ENCODE peak calls at places on chromosome 3, in six cellular contexts. Q is psoas muscle, J is A549, H is heart left ventricle, P is LNCaP clone FGC, W is breast epithelium. I is an unnamed sample.
A peak's percentile ranks its signal among the peaks of the same experiment; 100 is the strongest.

GRCh38 chr3:155420869-155421486 is 127.5 kb upstream of the STRIT1 start:
- DNase-seq in Q (no peak), J (no peak), H (no peak), P (no peak), W (no peak), I (no peak)

GRCh38 chr3:127491909-127492308 is 98.6 kb downstream of the TPRA1 start:
- DNase-seq in Q (no peak), J (no peak), H (no peak), P (no peak), W (no peak), I (no peak)

GRCh38 chr3:143421556-143421955 is 302.0 kb downstream of the CHST2 start:
- DNase-seq in Q (no peak), J (no peak), H (no peak), P (no peak), W (no peak), I (no peak)

GRCh38 chr3:46435327-46435726 is 28.3 kb downstream of the CCRL2 start:
- DNase-seq in Q (no peak), J (no peak), H (no peak), P (no peak), W (no peak), I (no peak)

GRCh38 chr3:53074761-53075742 is 29.2 kb upstream of the SFMBT1 start:
- DNase-seq in Q (no peak), J (no peak), H (no peak), P (no peak), W (no peak), I (no peak)

GRCh38 chr3:101803152-101803782 is 24.3 kb downstream of the NXPE3 start:
- DNase-seq in Q (no peak), J (peak; percentile 76), H (no peak), P (peak; percentile 34), W (no peak), I (peak; percentile 38)

GRCh38 chr3:133829310-133829707 is 23.7 kb downstream of the SRPRB start:
- DNase-seq in Q (no peak), J (no peak), H (no peak), P (no peak), W (no peak), I (no peak)

GRCh38 chr3:169458752-169459151 is 204.8 kb downstream of the MECOM start:
- DNase-seq in Q (no peak), J (no peak), H (no peak), P (no peak), W (no peak), I (no peak)

GRCh38 chr3:52291508-52292181 is 4.0 kb downstream of the GLYCTK start:
- DNase-seq in Q (no peak), J (no peak), H (no peak), P (no peak), W (no peak), I (no peak)

GRCh38 chr3:123817413-123817812 is 66.7 kb downstream of the MYLK start:
- DNase-seq in Q (no peak), J (no peak), H (no peak), P (no peak), W (no peak), I (no peak)

GRCh38 chr3:46030626-46031025 is 3.3 kb upstream of the XCR1 start:
- DNase-seq in Q (no peak), J (no peak), H (no peak), P (no peak), W (no peak), I (no peak)

GRCh38 chr3:113212155-113212844 is 943 bp downstream of the BOC start:
- DNase-seq in Q (peak; percentile 36), J (peak; percentile 10), H (peak; percentile 40), P (no peak), W (no peak), I (no peak)

GRCh38 chr3:124584245-124584551 is 146.1 kb upstream of the UMPS start:
- DNase-seq in Q (no peak), J (no peak), H (no peak), P (no peak), W (no peak), I (no peak)

GRCh38 chr3:157514371-157514919 is 11.2 kb upstream of the VEPH1 start:
- DNase-seq in Q (no peak), J (no peak), H (no peak), P (no peak), W (no peak), I (no peak)

GRCh38 chr3:122085666-122086065 is 30.5 kb downstream of the CD86 start:
- DNase-seq in Q (no peak), J (no peak), H (no peak), P (no peak), W (no peak), I (no peak)

GRCh38 chr3:171088984-171089754 is 62.6 kb upstream of the SLC2A2 start:
- DNase-seq in Q (no peak), J (peak; percentile 3), H (no peak), P (no peak), W (no peak), I (peak; percentile 85)

GRCh38 chr3:78728406-78729145 is 1039.2 kb downstream of the ROBO1 start:
- DNase-seq in Q (peak; percentile 57), J (peak; percentile 21), H (peak; percentile 82), P (peak; percentile 35), W (no peak), I (no peak)

GRCh38 chr3:128463354-128463753 is 3.3 kb downstream of the DNAJB8 start:
- DNase-seq in Q (no peak), J (no peak), H (no peak), P (no peak), W (no peak), I (no peak)

GRCh38 chr3:159882784-159883779 is 105.6 kb upstream of the IL12A start:
- DNase-seq in Q (no peak), J (no peak), H (peak; percentile 32), P (no peak), W (no peak), I (peak; percentile 65)

GRCh38 chr3:150912501-150912900 is 7.3 kb upstream of the MINDY4B start:
- DNase-seq in Q (no peak), J (no peak), H (no peak), P (no peak), W (no peak), I (no peak)

GRCh38 chr3:105166893-105167292 is 199.8 kb upstream of the ALCAM start:
- DNase-seq in Q (no peak), J (no peak), H (no peak), P (no peak), W (no peak), I (no peak)

GRCh38 chr3:4290272-4290893 is 12.8 kb upstream of the SETMAR start:
- DNase-seq in Q (no peak), J (peak; percentile 48), H (no peak), P (no peak), W (no peak), I (peak; percentile 54)

GRCh38 chr3:186427627-186428026 is 65.6 kb upstream of the DGKG start:
- DNase-seq in Q (no peak), J (no peak), H (peak; percentile 69), P (no peak), W (no peak), I (peak; percentile 78)

GRCh38 chr3:186432944-186433732 is 71.1 kb upstream of the DGKG start:
- DNase-seq in Q (no peak), J (no peak), H (no peak), P (no peak), W (no peak), I (no peak)

GRCh38 chr3:186432189-186432588 is 70.2 kb upstream of the DGKG start:
- DNase-seq in Q (no peak), J (no peak), H (no peak), P (no peak), W (no peak), I (no peak)
- H3K4me3 ChIP-seq in Q (no peak overlapping the region), J (no peak overlapping the region), H (no peak overlapping the region), P (no peak overlapping the region), W (no peak overlapping the region), I (no peak overlapping the region)

GRCh38 chr3:136074546-136074945 is 109.0 kb downstream of the PPP2R3A start:
- DNase-seq in Q (no peak), J (peak; percentile 15), H (no peak), P (no peak), W (no peak), I (no peak)

GRCh38 chr3:136075816-136076215 is 110.3 kb downstream of the PPP2R3A start:
- DNase-seq in Q (no peak), J (no peak), H (no peak), P (no peak), W (no peak), I (no peak)

GRCh38 chr3:136075218-136075808 is 109.8 kb downstream of the PPP2R3A start:
- DNase-seq in Q (peak; percentile 57), J (peak; percentile 70), H (peak; percentile 68), P (peak; percentile 54), W (peak; percentile 47), I (peak; percentile 76)

DNA sequence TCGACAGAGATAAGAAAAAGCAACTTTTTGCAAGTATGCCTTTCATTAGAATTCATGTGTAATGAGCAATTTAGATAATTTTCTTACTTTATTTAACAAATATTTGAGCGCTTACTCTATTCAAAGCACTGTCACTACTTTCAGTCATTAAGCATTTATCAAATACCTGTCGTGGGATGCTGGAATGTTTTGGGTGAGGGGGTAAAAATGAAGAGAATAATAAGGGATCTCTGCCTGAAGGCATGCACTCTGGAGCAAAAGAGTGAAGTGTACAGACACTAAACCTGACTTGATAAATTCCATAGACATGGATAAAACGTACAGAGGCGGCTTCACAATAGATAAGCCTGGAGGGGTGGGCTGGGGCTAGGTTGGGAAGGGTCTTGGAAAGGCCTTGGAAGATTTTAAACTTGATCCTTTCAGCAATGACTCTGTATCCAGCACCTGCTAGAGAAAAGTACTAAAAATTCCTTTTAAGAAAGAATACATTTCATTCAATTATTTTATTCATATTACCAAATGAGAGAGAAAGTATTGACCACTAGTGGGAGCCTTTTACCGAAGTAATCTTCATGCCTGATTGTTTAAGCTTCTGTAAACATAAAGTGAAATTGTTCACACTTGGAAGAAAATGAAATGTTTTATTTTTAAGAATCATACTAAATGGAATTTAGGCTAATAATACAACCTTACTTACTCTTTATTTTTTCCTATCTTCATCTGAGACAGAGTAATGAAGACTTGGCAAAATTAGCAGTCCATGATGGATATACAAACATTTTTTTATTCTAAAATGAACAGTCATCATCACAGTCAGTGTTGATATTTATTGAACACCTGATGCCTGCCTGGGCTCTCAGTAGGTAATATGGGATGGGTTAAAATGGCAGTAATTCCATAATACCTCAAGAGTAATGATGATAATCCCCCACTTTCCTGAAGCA is 113.2 kb downstream of the PPP2R3A start:
- DNase-seq in Q (no peak), J (peak; percentile 22), H (no peak), P (no peak), W (no peak), I (no peak)
- TF ChIP-seq CTCF in Q (peak; percentile 65), J (peak; percentile 68), H (peak; percentile 76), P (peak; percentile 55), W (no peak), I (peak; percentile 56)

GRCh38 chr3:37287776-37288175 is 113.4 kb upstream of the LRRFIP2 start:
- DNase-seq in Q (no peak), J (no peak), H (no peak), P (no peak), W (no peak), I (no peak)

GRCh38 chr3:37279226-37279625 is 104.8 kb upstream of the LRRFIP2 start:
- DNase-seq in Q (no peak), J (no peak), H (no peak), P (no peak), W (no peak), I (no peak)

GRCh38 chr3:37279858-37280257 is 105.5 kb upstream of the LRRFIP2 start:
- DNase-seq in Q (no peak), J (no peak), H (no peak), P (no peak), W (no peak), I (no peak)

GRCh38 chr3:37282996-37283395 is 108.6 kb upstream of the LRRFIP2 start:
- DNase-seq in Q (no peak), J (no peak), H (no peak), P (no peak), W (no peak), I (no peak)
- H3K4me3 ChIP-seq in Q (no peak overlapping the region), J (no peak overlapping the region), H (no peak overlapping the region), P (no peak overlapping the region), W (no peak overlapping the region), I (no peak overlapping the region)

GRCh38 chr3:136276049-136276755 is 26.1 kb downstream of the PCCB start:
- DNase-seq in Q (no peak), J (no peak), H (no peak), P (no peak), W (no peak), I (peak; percentile 5)
- TF ChIP-seq CTCF in Q (no peak), J (no peak), H (no peak), P (peak; percentile 15), W (no peak), I (peak; percentile 41)

I was measured in brain microvascular endothelial cell.